ENCODE peak calls at places on chromosome 6, in ten cellular contexts. R is GM23248; X is Right ventricle myocardium superior; N is EL; A is adrenal gland; E is D341Med; Z is anterior cingulate cortex; C is CD4-positive, alpha-beta T cell; W is natural killer cell; B is lung. F is an unnamed sample.

GRCh38 chr6:32941412-32941784 is 570 bp upstream of the HLA-DMB start:
- DNase-seq in R (no peak), X (no peak), N (no peak), A (no peak), E (no peak), Z (no peak), C (peak), W (peak), B (no peak), F (no peak)

GRCh38 chr6:128068110-128068460 is 167.2 kb upstream of the THEMIS start:
- DNase-seq in R (no peak), X (peak), N (no peak), A (no peak), E (no peak), Z (no peak), C (no peak), W (no peak), B (no peak), F (no peak)

GRCh38 chr6:92967352-92967751 is 452.0 kb downstream of the EPHA7 start:
- DNase-seq in R (no peak), X (no peak), N (no peak), A (no peak), E (no peak), Z (no peak), C (no peak), W (no peak), B (no peak), F (no peak)

GRCh38 chr6:47098570-47098993 is 56.5 kb upstream of the ADGRF1 start:
- DNase-seq in R (no peak), X (no peak), N (no peak), A (no peak), E (no peak), Z (no peak), C (no peak), W (no peak), B (no peak), F (no peak)

GRCh38 chr6:119602215-119603178 is 252.9 kb upstream of the MAN1A1 start:
- DNase-seq in R (peak), X (no peak), N (peak), A (no peak), E (no peak), Z (no peak), C (no peak), W (no peak), B (no peak), F (peak)

GRCh38 chr6:26172496-26172958 is 85.3 kb downstream of the HFE start:
- DNase-seq in R (peak), X (no peak), N (peak), A (peak), E (no peak), Z (no peak), C (peak), W (peak), B (no peak), F (peak)

GRCh38 chr6:53151676-53152075 is 3.0 kb upstream of the GCM1 start:
- DNase-seq in R (peak), X (no peak), N (peak), A (no peak), E (no peak), Z (no peak), C (no peak), W (no peak), B (no peak), F (no peak)

GRCh38 chr6:89209457-89209856 is 7.7 kb downstream of the GABRR1 start:
- DNase-seq in R (no peak), X (no peak), N (no peak), A (no peak), E (no peak), Z (no peak), C (no peak), W (no peak), B (no peak), F (peak)

GRCh38 chr6:36430351-36430750 is 12.3 kb downstream of the PXT1 start:
- DNase-seq in R (no peak), X (no peak), N (peak), A (no peak), E (peak), Z (no peak), C (no peak), W (no peak), B (no peak), F (peak)

GRCh38 chr6:75089921-75090320 is 115.9 kb downstream of the COL12A1 start:
- DNase-seq in R (no peak), X (no peak), N (no peak), A (no peak), E (no peak), Z (no peak), C (no peak), W (no peak), B (no peak), F (no peak)

F was measured in A172.